ENCODE peak calls at places on chromosomes 5 and 9, in six cellular contexts. O is GM13977, R is fibroblast of mammary gland, Q is nephron progenitor cell, B is gastrocnemius medialis, I is body of pancreas. Z is an unnamed sample.

GRCh38 chr5:132055808-132056609 is 4.4 kb upstream of the IL3 start:
- DNase-seq in O (peak; percentile 7), R (no peak), Q (no peak), B (no peak), I (no peak), Z (peak; percentile 49)

GRCh38 chr9:115531410-115532130 is 413.6 kb upstream of the TNC start:
- DNase-seq in O (no peak), R (peak; percentile 91), Q (no peak), B (no peak), I (no peak), Z (no peak)

GRCh38 chr9:81462759-81463158 is 226.6 kb downstream of the TLE1 start:
- DNase-seq in O (no peak), R (no peak), Q (no peak), B (no peak), I (no peak), Z (no peak)

GRCh38 chr5:175517824-175518450 is 39.6 kb downstream of the SFXN1 start:
- DNase-seq in O (no peak), R (peak; percentile 71), Q (no peak), B (no peak), I (no peak), Z (no peak)

GRCh38 chr5:67104859-67105258 is 91.7 kb downstream of the CD180 start:
- DNase-seq in O (no peak), R (no peak), Q (no peak), B (no peak), I (no peak), Z (no peak)

GRCh38 chr5:14687023-14687665 is 22.6 kb downstream of the OTULIN start:
- DNase-seq in O (no peak), R (no peak), Q (no peak), B (no peak), I (no peak), Z (no peak)

GRCh38 chr9:133251773-133252172 is 23.2 kb downstream of the ABO start:
- DNase-seq in O (no peak), R (no peak), Q (no peak), B (no peak), I (no peak), Z (no peak)

GRCh38 chr5:84478603-84479002 is 93.9 kb upstream of the EDIL3 start:
- DNase-seq in O (no peak), R (no peak), Q (no peak), B (no peak), I (no peak), Z (no peak)

GRCh38 chr9:86500667-86501435 is 146.6 kb upstream of the TUT7 start:
- DNase-seq in O (no peak), R (peak; percentile 95), Q (no peak), B (no peak), I (no peak), Z (no peak)

GRCh38 chr9:126700903-126701819 is 87.4 kb downstream of the LMX1B start:
- DNase-seq in O (no peak), R (no peak), Q (no peak), B (no peak), I (peak; percentile 2), Z (no peak)

GRCh38 chr5:132773114-132773513 is 3.9 kb downstream of the SEPTIN8 start:
- DNase-seq in O (no peak), R (no peak), Q (no peak), B (no peak), I (no peak), Z (no peak)

GRCh38 chr5:37721447-37721871 is 118.4 kb downstream of the GDNF start:
- DNase-seq in O (peak; percentile 15), R (peak; percentile 61), Q (no peak), B (no peak), I (no peak), Z (no peak)

GRCh38 chr5:81097733-81098132 is 135.4 kb upstream of the CKMT2 start:
- DNase-seq in O (no peak), R (peak; percentile 1), Q (no peak), B (no peak), I (no peak), Z (no peak)

GRCh38 chr9:122684851-122685250 is 9.9 kb downstream of the OR1L3 start:
- DNase-seq in O (no peak), R (no peak), Q (no peak), B (no peak), I (no peak), Z (no peak)

GRCh38 chr5:169213479-169213878 is 87.5 kb downstream of the SLIT3 start:
- DNase-seq in O (no peak), R (peak; percentile 67), Q (no peak), B (no peak), I (no peak), Z (no peak)

GRCh38 chr5:7886849-7887460 is 18.0 kb downstream of the MTRR start:
- DNase-seq in O (peak; percentile 23), R (peak; percentile 61), Q (no peak), B (no peak), I (no peak), Z (no peak)

GRCh38 chr5:150645070-150645700 is 4.7 kb downstream of the SYNPO start:
- DNase-seq in O (no peak), R (peak; percentile 93), Q (peak; percentile 37), B (no peak), I (peak; percentile 42), Z (no peak)

GRCh38 chr5:125023673-125024072 is 277.2 kb upstream of the ZNF608 start:
- DNase-seq in O (no peak), R (peak; percentile 75), Q (no peak), B (no peak), I (no peak), Z (no peak)

GRCh38 chr9:35835216-35835604 is 6.2 kb downstream of the TMEM8B start:
- DNase-seq in O (no peak), R (no peak), Q (no peak), B (no peak), I (peak; percentile 25), Z (no peak)

GRCh38 chr9:92992549-92992948 is 45.2 kb downstream of the FGD3 start:
- DNase-seq in O (no peak), R (no peak), Q (no peak), B (no peak), I (no peak), Z (no peak)

GRCh38 chr5:143893638-143894037 is 81.7 kb downstream of the HMHB1 start:
- DNase-seq in O (no peak), R (no peak), Q (peak; percentile 19), B (peak; percentile 17), I (no peak), Z (no peak)

GRCh38 chr5:21791304-21791703 is 1061.8 kb downstream of the CDH12 start:
- DNase-seq in O (no peak), R (peak; percentile 19), Q (no peak), B (no peak), I (no peak), Z (no peak)

GRCh38 chr9:93060746-93061259 is 2.3 kb downstream of the SUSD3 start:
- DNase-seq in O (peak; percentile 61), R (peak; percentile 82), Q (no peak), B (no peak), I (no peak), Z (no peak)

GRCh38 chr5:146291421-146292074 is 47.1 kb upstream of the POU4F3 start:
- DNase-seq in O (peak; percentile 51), R (peak; percentile 62), Q (peak; percentile 14), B (no peak), I (no peak), Z (no peak)

GRCh38 chr5:115325291-115326019 is 29.0 kb upstream of the CCDC112 start:
- DNase-seq in O (no peak), R (peak; percentile 49), Q (no peak), B (no peak), I (no peak), Z (no peak)

GRCh38 chr9:97803167-97804058 is 49.6 kb upstream of the FOXE1 start:
- DNase-seq in O (peak; percentile 94), R (peak; percentile 34), Q (peak; percentile 79), B (peak; percentile 5), I (peak; percentile 93), Z (peak; percentile 62)
- TF ChIP-seq CTCF in O (no peak), R (no peak), Q (no peak), B (no peak), I (no peak), Z (peak; percentile 20)

GRCh38 chr5:166962470-166962869 is 1329.0 kb upstream of the WWC1 start:
- DNase-seq in O (no peak), R (no peak), Q (no peak), B (no peak), I (no peak), Z (no peak)

GRCh38 chr5:166957763-166958162 is 1333.7 kb upstream of the WWC1 start:
- DNase-seq in O (no peak), R (no peak), Q (no peak), B (no peak), I (no peak), Z (no peak)

GRCh38 chr5:166961938-166962337 is 1329.5 kb upstream of the WWC1 start:
- DNase-seq in O (no peak), R (no peak), Q (no peak), B (no peak), I (no peak), Z (no peak)

GRCh38 chr5:166961028-166961427 is 1330.4 kb upstream of the WWC1 start:
- DNase-seq in O (no peak), R (peak; percentile 28), Q (no peak), B (no peak), I (peak; percentile 11), Z (no peak)
- TF ChIP-seq CTCF in O (no peak), R (peak; percentile 20), Q (peak; percentile 33), B (no peak), I (peak; percentile 41), Z (no peak)

GRCh38 chr9:121074370-121075250 is at the start of gene CNTRL:
- DNase-seq in O (peak; percentile 85), R (peak; percentile 85), Q (peak; percentile 90), B (peak; percentile 64), I (peak; percentile 88), Z (peak; percentile 73)

GRCh38 chr9:121073038-121073437 is 1.7 kb upstream of the CNTRL start:
- DNase-seq in O (no peak), R (peak; percentile 93), Q (no peak), B (peak; percentile 61), I (no peak), Z (no peak)

GRCh38 chr9:121071356-121071755 is 3.4 kb upstream of the CNTRL start:
- DNase-seq in O (no peak), R (no peak), Q (no peak), B (no peak), I (no peak), Z (no peak)

DNA sequence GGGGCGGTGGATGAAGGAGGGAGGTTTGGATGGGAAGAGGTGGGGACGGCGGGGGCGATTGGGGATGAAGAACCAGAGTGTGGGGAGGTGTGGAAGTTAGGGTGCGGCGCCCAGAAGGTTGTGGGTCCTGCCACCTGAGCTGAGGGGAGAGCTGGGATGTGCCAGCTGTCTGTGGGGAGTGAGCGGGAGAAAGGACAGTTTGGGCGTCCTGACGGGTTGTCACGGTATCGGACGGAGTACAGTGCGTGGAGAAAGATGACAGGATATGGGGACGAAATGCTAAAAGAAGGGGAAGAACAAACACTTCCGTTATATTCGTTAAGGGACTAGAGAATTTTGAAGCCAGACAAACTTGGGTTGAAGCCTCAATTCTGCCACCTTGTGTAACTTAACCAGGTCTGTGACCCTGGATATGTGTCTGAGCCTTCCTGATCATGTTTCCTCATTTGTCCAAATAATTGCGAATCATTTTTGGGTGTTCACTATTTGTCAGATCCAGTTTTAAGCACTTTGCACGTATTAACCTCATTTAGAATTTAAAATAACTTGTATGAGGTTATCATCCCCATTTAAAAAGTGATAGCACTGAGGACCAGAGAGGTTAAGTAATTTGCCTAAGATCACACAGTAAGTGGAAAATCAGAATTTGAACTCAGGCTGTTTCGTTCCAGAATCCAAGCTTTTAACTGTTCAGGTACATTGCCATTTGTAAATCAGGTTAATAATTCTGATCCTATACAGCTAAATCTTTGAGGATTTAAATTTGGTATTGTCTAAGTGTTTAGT is 689 bp downstream of the CNTRL start:
- DNase-seq in O (peak; percentile 40), R (peak; percentile 34), Q (no peak), B (no peak), I (no peak), Z (no peak)
- TF ChIP-seq CTCF in O (no peak), R (no peak), Q (no peak), B (no peak), I (no peak), Z (no peak)

GRCh38 chr5:33595303-33595702 is 154.5 kb downstream of the TARS1 start:
- DNase-seq in O (no peak), R (no peak), Q (no peak), B (no peak), I (no peak), Z (no peak)
- TF ChIP-seq CTCF in O (no peak), R (no peak), Q (no peak), B (no peak), I (no peak), Z (no peak)